ENCODE peak calls at places on chromosomes 4 and X, in nine cellular contexts. Q is lung, Z is HepG2, E is tibial artery, B is GM23248, F is fibroblast of lung, X is mammary epithelial cell, M is neuronal stem cell, N is upper lobe of left lung. S is an unnamed sample.

GRCh38 chr4:61336488-61336887 is 136.4 kb downstream of the ADGRL3 start:
- DNase-seq in Q (no peak), Z (no peak), E (no peak), B (no peak), F (no peak), X (no peak), M (no peak), N (no peak), S (no peak)

GRCh38 chrX:19827088-19827487 is 60.3 kb downstream of the SH3KBP1 start:
- DNase-seq in Q (no peak), Z (no peak), E (no peak), B (no peak), F (no peak), X (no peak), M (no peak), N (no peak), S (no peak)

GRCh38 chrX:24149346-24150050 is at the start of gene ZFX:
- DNase-seq in Q (peak; percentile 79), Z (peak; percentile 9), E (peak; percentile 75), B (peak; percentile 63), F (peak; percentile 76), X (peak; percentile 67), M (peak; percentile 24), N (peak; percentile 92), S (peak; percentile 70)

GRCh38 chr4:37890501-37891220 is at the start of gene TBC1D1:
- DNase-seq in Q (peak; percentile 64), Z (no peak), E (peak; percentile 95), B (peak; percentile 31), F (no peak), X (peak; percentile 16), M (peak; percentile 12), N (peak; percentile 91), S (peak; percentile 33)

GRCh38 chr4:174172274-174172673 is 111.2 kb downstream of the FBXO8 start:
- DNase-seq in Q (no peak), Z (no peak), E (no peak), B (no peak), F (no peak), X (no peak), M (no peak), N (no peak), S (no peak)

GRCh38 chrX:108036298-108036973 is 8.4 kb upstream of the VSIG1 start:
- DNase-seq in Q (no peak), Z (peak; percentile 89), E (no peak), B (peak; percentile 43), F (peak; percentile 84), X (peak; percentile 85), M (no peak), N (no peak), S (peak; percentile 78)

GRCh38 chr4:144176476-144176875 is 36.0 kb upstream of the GYPA start:
- DNase-seq in Q (no peak), Z (no peak), E (no peak), B (no peak), F (peak; percentile 59), X (no peak), M (no peak), N (no peak), S (no peak)

GRCh38 chrX:16589211-16589610 is 60.7 kb upstream of the S100G start:
- DNase-seq in Q (no peak), Z (no peak), E (no peak), B (peak; percentile 62), F (peak; percentile 68), X (peak; percentile 71), M (no peak), N (no peak), S (no peak)

GRCh38 chr4:64205376-64205775 is 203.9 kb downstream of the TECRL start:
- DNase-seq in Q (no peak), Z (no peak), E (no peak), B (no peak), F (no peak), X (no peak), M (no peak), N (no peak), S (no peak)

GRCh38 chrX:43615677-43616076 is 40.4 kb upstream of the MAOA start:
- DNase-seq in Q (no peak), Z (no peak), E (no peak), B (no peak), F (no peak), X (no peak), M (no peak), N (no peak), S (no peak)

GRCh38 chr4:125837493-125838238 is 522.9 kb downstream of the FAT4 start:
- DNase-seq in Q (no peak), Z (no peak), E (no peak), B (no peak), F (peak; percentile 51), X (no peak), M (no peak), N (no peak), S (no peak)

GRCh38 chr4:164056426-164057142 is 562.1 kb downstream of the TMA16 start:
- DNase-seq in Q (no peak), Z (no peak), E (no peak), B (no peak), F (peak; percentile 67), X (no peak), M (no peak), N (no peak), S (no peak)

GRCh38 chr4:158610790-158611189 is 60.9 kb downstream of the C4orf46 start:
- DNase-seq in Q (no peak), Z (no peak), E (no peak), B (no peak), F (peak; percentile 14), X (peak; percentile 18), M (no peak), N (no peak), S (peak; percentile 35)

GRCh38 chrX:123860983-123861382 is 1.1 kb downstream of the XIAP start:
- DNase-seq in Q (no peak), Z (no peak), E (no peak), B (peak; percentile 35), F (no peak), X (peak; percentile 7), M (no peak), N (no peak), S (no peak)

GRCh38 chrX:24259544-24260240 is 54.2 kb downstream of the SUPT20HL2 start:
- DNase-seq in Q (no peak), Z (peak; percentile 56), E (no peak), B (peak; percentile 79), F (peak; percentile 63), X (peak; percentile 64), M (no peak), N (no peak), S (peak; percentile 84)

GRCh38 chr4:151529187-151529586 is 120.2 kb downstream of the FHIP1A start:
- DNase-seq in Q (no peak), Z (no peak), E (no peak), B (no peak), F (no peak), X (no peak), M (no peak), N (no peak), S (no peak)

GRCh38 chr4:58962424-58962823 is 1852.2 kb upstream of the IGFBP7 start:
- DNase-seq in Q (no peak), Z (no peak), E (no peak), B (no peak), F (no peak), X (no peak), M (no peak), N (no peak), S (no peak)

GRCh38 chr4:25792200-25792791 is 70.5 kb downstream of the SEL1L3 start:
- DNase-seq in Q (peak; percentile 54), Z (peak; percentile 51), E (no peak), B (peak; percentile 23), F (peak; percentile 10), X (no peak), M (no peak), N (no peak), S (peak; percentile 29)

GRCh38 chr4:53783208-53783859 is 192.0 kb upstream of the LNX1 start:
- DNase-seq in Q (no peak), Z (no peak), E (no peak), B (no peak), F (no peak), X (no peak), M (no peak), N (no peak), S (peak; percentile 51)
- H3K4me3 ChIP-seq in Q (no peak overlapping the region), Z (no peak overlapping the region), E (no peak overlapping the region), B (no peak overlapping the region), F (no peak overlapping the region), X (no peak overlapping the region), M (no peak overlapping the region), N (no peak overlapping the region), S (no peak overlapping the region)

DNA sequence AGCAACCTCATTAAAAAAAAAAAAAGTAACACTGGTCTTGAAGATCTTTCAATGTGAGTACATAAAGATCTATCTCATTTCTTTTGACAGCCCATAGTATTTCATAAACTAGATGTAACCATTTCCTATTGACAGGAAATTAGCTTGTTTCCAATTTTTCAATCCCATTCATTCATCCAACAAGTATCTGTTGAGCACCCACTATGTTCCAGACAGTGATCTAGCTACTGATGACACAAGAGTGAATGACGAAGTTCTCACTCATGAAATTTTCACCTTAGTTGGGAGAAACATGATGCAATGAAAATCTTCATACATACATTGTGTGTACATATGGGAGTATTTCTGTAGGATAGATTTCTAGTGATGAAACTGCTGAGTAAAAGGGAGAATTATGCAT is 1.7 kb downstream of the CD38 start:
- DNase-seq in Q (no peak), Z (no peak), E (no peak), B (peak; percentile 21), F (no peak), X (peak; percentile 6), M (no peak), N (no peak), S (no peak)
- H3K4me1 ChIP-seq in Q (no peaks in the 10 kb centered on the region), Z (peaks cover 17% of the 10 kb centered on the region), E (no peaks in the 10 kb centered on the region), B (peaks cover 4% of the 10 kb centered on the region), F (no peaks in the 10 kb centered on the region), X (peaks cover 15% of the 10 kb centered on the region), M (no peaks in the 10 kb centered on the region), N (peaks cover 19% of the 10 kb centered on the region), S (no peaks in the 10 kb centered on the region)

GRCh38 chr4:17583944-17584343 is 6.9 kb downstream of the LAP3 start:
- DNase-seq in Q (no peak), Z (no peak), E (no peak), B (no peak), F (no peak), X (no peak), M (no peak), N (no peak), S (no peak)
- H3K36me3 ChIP-seq in Q (peaks cover 36% of the 10 kb centered on the region), Z (peaks cover 10% of the 10 kb centered on the region), E (peaks cover 67% of the 10 kb centered on the region), B (peaks cover 37% of the 10 kb centered on the region), F (peaks cover 8% of the 10 kb centered on the region), X (peaks cover 23% of the 10 kb centered on the region), M (peaks cover 95% of the 10 kb centered on the region), N (peaks cover 67% of the 10 kb centered on the region), S (peaks cover 59% of the 10 kb centered on the region)

GRCh38 chr4:57110635-57111546 is 706 bp upstream of the IGFBP7 start:
- DNase-seq in Q (peak; percentile 58), Z (no peak), E (peak; percentile 79), B (peak; percentile 74), F (peak; percentile 81), X (peak; percentile 64), M (peak; percentile 62), N (peak; percentile 3), S (peak; percentile 33)

GRCh38 chr4:57109530-57109846 is 697 bp downstream of the IGFBP7 start:
- DNase-seq in Q (no peak), Z (no peak), E (no peak), B (peak; percentile 34), F (no peak), X (peak; percentile 30), M (no peak), N (no peak), S (peak; percentile 32)

GRCh38 chr4:57113870-57114269 is 3.7 kb upstream of the IGFBP7 start:
- DNase-seq in Q (no peak), Z (no peak), E (no peak), B (no peak), F (no peak), X (no peak), M (no peak), N (no peak), S (no peak)

GRCh38 chr4:57114973-57115372 is 4.8 kb upstream of the IGFBP7 start:
- DNase-seq in Q (no peak), Z (no peak), E (no peak), B (peak; percentile 73), F (peak; percentile 96), X (no peak), M (no peak), N (no peak), S (no peak)

GRCh38 chr4:57109847-57110634 is at the start of gene IGFBP7:
- DNase-seq in Q (peak; percentile 46), Z (no peak), E (peak; percentile 91), B (peak; percentile 79), F (peak; percentile 55), X (peak; percentile 43), M (no peak), N (peak; percentile 93), S (peak; percentile 41)
- H3K4me3 ChIP-seq in Q (peak within 1 kb of the TSS; percentile 81), Z (peak within 1 kb of the TSS; percentile 49), E (peak within 1 kb of the TSS; percentile 72), B (peak within 1 kb of the TSS; percentile 72), F (peak within 1 kb of the TSS; percentile 59), X (peak within 1 kb of the TSS; percentile 74), M (peak within 1 kb of the TSS; percentile 3), N (peak within 1 kb of the TSS; percentile 27), S (peak within 1 kb of the TSS; percentile 45)

S was measured in cardiac muscle cell.